ENCODE peak calls at places on chromosome X, in eight cellular contexts. Y is fibroblast of the aortic adventitia; B is suprapubic skin; T is NCI-H1092 treated with DMSO at 0.1 percent for 48 hours; E is effector memory CD4-positive, alpha-beta T cell; D is left cardiac atrium; A is GM04504; Z is cerebellar cortex. X is an unnamed sample.

GRCh38 chrX:96837808-96838207 is 45.9 kb upstream of the RPA4 start:
- DNase-seq in T (no peak), A (no peak), Y (peak), Z (no peak), E (no peak), D (no peak), B (no peak), X (no peak)

GRCh38 chrX:139932077-139932900 is 564 bp downstream of the ATP11C start:
- DNase-seq in E (peak), D (peak), Z (peak), Y (no peak), A (no peak), B (peak), T (no peak), X (no peak)

GRCh38 chrX:153992180-153992579 is 19.6 kb downstream of the TMEM187 start:
- DNase-seq in Y (no peak), B (no peak), D (no peak), T (no peak), A (no peak), Z (no peak), E (no peak), X (no peak)

GRCh38 chrX:68699960-68700746 is 52.7 kb downstream of the STARD8 start:
- DNase-seq in D (peak), Z (no peak), A (peak), B (no peak), T (no peak), Y (peak), E (no peak), X (peak)

GRCh38 chrX:112826020-112826419 is 14.6 kb downstream of the AMOT start:
- DNase-seq in Y (no peak), B (no peak), D (no peak), A (no peak), Z (no peak), E (no peak), T (no peak), X (no peak)

GRCh38 chrX:98350940-98351339 is 1467.2 kb downstream of the RPA4 start:
- DNase-seq in T (no peak), Y (no peak), B (no peak), E (no peak), A (no peak), Z (no peak), D (no peak), X (no peak)

GRCh38 chrX:14864626-14865025 is 8.2 kb downstream of the FANCB start:
- DNase-seq in Z (no peak), D (no peak), E (no peak), T (no peak), Y (peak), B (no peak), A (no peak), X (peak)

GRCh38 chrX:24479924-24480722 is 15.0 kb downstream of the PDK3 start:
- DNase-seq in B (no peak), D (peak), A (no peak), Y (no peak), T (peak), E (peak), Z (no peak), X (no peak)

GRCh38 chrX:427812-428725 is 41.4 kb upstream of the PPP2R3B start:
- DNase-seq in E (no peak), B (no peak), D (no peak), Y (no peak), T (no peak), Z (peak), A (peak), X (no peak)

GRCh38 chrX:19332983-19333382 is 10.7 kb upstream of the PDHA1 start:
- DNase-seq in T (peak), D (peak), B (no peak), Y (peak), A (peak), E (no peak), Z (peak), X (no peak)

GRCh38 chrX:68147848-68148247 is 285.4 kb downstream of the OPHN1 start:
- DNase-seq in Y (no peak), A (no peak), T (no peak), B (no peak), D (no peak), E (no peak), Z (no peak), X (no peak)

GRCh38 chrX:79366888-79367749 is at the start of gene ITM2A:
- DNase-seq in E (peak), A (no peak), Z (no peak), D (peak), T (no peak), B (peak), Y (no peak), X (no peak)

GRCh38 chrX:143437439-143437838 is 79.8 kb downstream of the SPANXN3 start:
- DNase-seq in E (no peak), Y (no peak), Z (peak), A (no peak), B (no peak), D (no peak), T (peak), X (no peak)

GRCh38 chrX:118345045-118345400 is 883 bp upstream of the WDR44 start:
- DNase-seq in A (no peak), E (no peak), Z (no peak), Y (no peak), B (no peak), T (peak), D (no peak), X (no peak)

GRCh38 chrX:123698979-123699378 is 33.9 kb downstream of the THOC2 start:
- DNase-seq in Z (peak), Y (peak), B (no peak), E (no peak), A (no peak), T (no peak), D (no peak), X (no peak)

GRCh38 chrX:77723684-77724083 is 62.3 kb downstream of the ATRX start:
- DNase-seq in B (no peak), Y (no peak), D (no peak), E (no peak), Z (no peak), A (no peak), T (no peak), X (no peak)

GRCh38 chrX:145002776-145003175 is 244.5 kb upstream of the SPANXN1 start:
- DNase-seq in Y (no peak), A (no peak), B (no peak), T (no peak), E (no peak), Z (no peak), D (no peak), X (no peak)

GRCh38 chrX:36898301-36898700 is 109.9 kb upstream of the FAM47C start:
- DNase-seq in A (no peak), T (no peak), D (no peak), E (no peak), Y (no peak), Z (no peak), B (no peak), X (no peak)

GRCh38 chrX:1108451-1109445 is 103.7 kb downstream of the CRLF2 start:
- DNase-seq in Y (no peak), Z (no peak), B (peak), A (no peak), D (no peak), E (no peak), T (no peak), X (no peak)

X was measured in HS-5.